ENCODE peak calls at places on chromosomes 6 and 20, in eight cellular contexts. E is HCT116, W is sigmoid colon, C is spleen, L is H1, N is transverse colon, J is upper lobe of left lung, F is GM23338. A is an unnamed sample. For H3K4me1, the result is how much of the 10 kb centered on the place peaks cover.

GRCh38 chr6:75201901-75202672 is 3.8 kb downstream of the COL12A1 start:
- DNase-seq in E (no peak), W (peak), C (peak), L (peak), N (peak), J (peak), F (peak), A (peak)

GRCh38 chr20:13255356-13255755 is 34.3 kb downstream of the ISM1 start:
- DNase-seq in E (no peak), W (no peak), C (no peak), L (no peak), N (no peak), J (no peak), F (no peak), A (no peak)

GRCh38 chr6:157556671-157557430 is 175.9 kb downstream of the ZDHHC14 start:
- DNase-seq in E (no peak), W (no peak), C (peak), L (no peak), N (peak), J (peak), F (no peak), A (no peak)

GRCh38 chr6:111972714-111973678 is 80.9 kb upstream of the CCN6 start:
- DNase-seq in E (no peak), W (peak), C (no peak), L (no peak), N (peak), J (no peak), F (peak), A (no peak)

GRCh38 chr20:41738584-41739193 is 120.5 kb upstream of the CHD6 start:
- DNase-seq in E (peak), W (no peak), C (no peak), L (peak), N (peak), J (no peak), F (peak), A (peak)

GRCh38 chr6:16049178-16049577 is 79.7 kb upstream of the MYLIP start:
- DNase-seq in E (no peak), W (no peak), C (no peak), L (no peak), N (no peak), J (no peak), F (no peak), A (no peak)

GRCh38 chr6:127932708-127933107 is 31.9 kb upstream of the THEMIS start:
- DNase-seq in E (no peak), W (no peak), C (no peak), L (no peak), N (no peak), J (no peak), F (peak), A (no peak)

GRCh38 chr20:44856442-44856841 is 29.1 kb upstream of the YWHAB start:
- DNase-seq in E (no peak), W (no peak), C (no peak), L (no peak), N (no peak), J (no peak), F (no peak), A (no peak)

GRCh38 chr6:168713839-168714238 is 272.9 kb downstream of the SMOC2 start:
- DNase-seq in E (peak), W (no peak), C (no peak), L (no peak), N (peak), J (no peak), F (peak), A (no peak)

GRCh38 chr20:59006167-59006863 is 739 bp downstream of the CTSZ start:
- DNase-seq in E (no peak), W (peak), C (peak), L (no peak), N (peak), J (peak), F (peak), A (no peak)

GRCh38 chr20:49387606-49387939 is 94.9 kb downstream of the KCNB1 start:
- DNase-seq in E (no peak), W (no peak), C (peak), L (no peak), N (no peak), J (no peak), F (no peak), A (no peak)

GRCh38 chr20:48058611-48059559 is 273.6 kb upstream of the SULF2 start:
- DNase-seq in E (no peak), W (no peak), C (no peak), L (no peak), N (no peak), J (peak), F (no peak), A (no peak)

GRCh38 chr20:38608188-38608587 is 6.6 kb downstream of the ARHGAP40 start:
- DNase-seq in E (no peak), W (no peak), C (no peak), L (no peak), N (no peak), J (no peak), F (peak), A (no peak)

GRCh38 chr20:10508060-10508459 is 73.0 kb downstream of the SLX4IP start:
- DNase-seq in E (peak), W (peak), C (no peak), L (no peak), N (peak), J (peak), F (no peak), A (no peak)

GRCh38 chr20:10603971-10604864 is 69.6 kb downstream of the JAG1 start:
- DNase-seq in E (peak), W (peak), C (no peak), L (no peak), N (peak), J (peak), F (no peak), A (peak)

GRCh38 chr6:91704531-91704930 is 1117.7 kb upstream of the MAP3K7 start:
- DNase-seq in E (no peak), W (no peak), C (no peak), L (no peak), N (no peak), J (no peak), F (no peak), A (no peak)

GRCh38 chr20:16533493-16533892 is 39.8 kb downstream of the KIF16B start:
- DNase-seq in E (no peak), W (no peak), C (no peak), L (no peak), N (no peak), J (no peak), F (no peak), A (no peak)

GRCh38 chr6:139433647-139434419 is 59.4 kb upstream of the CITED2 start:
- DNase-seq in E (no peak), W (no peak), C (no peak), L (no peak), N (peak), J (no peak), F (no peak), A (no peak)

GRCh38 chr6:132247381-132248159 is 153.7 kb downstream of the MOXD1 start:
- DNase-seq in E (no peak), W (no peak), C (no peak), L (no peak), N (no peak), J (no peak), F (no peak), A (no peak)

GRCh38 chr6:71396410-71396801 is 107.8 kb downstream of the OGFRL1 start:
- DNase-seq in E (no peak), W (no peak), C (no peak), L (no peak), N (no peak), J (no peak), F (no peak), A (no peak)
- H3K4me1 ChIP-seq in E (under half), W (half or more), C (under half), L (under half), N (under half), J (half or more), F (under half), A (under half)

DNA sequence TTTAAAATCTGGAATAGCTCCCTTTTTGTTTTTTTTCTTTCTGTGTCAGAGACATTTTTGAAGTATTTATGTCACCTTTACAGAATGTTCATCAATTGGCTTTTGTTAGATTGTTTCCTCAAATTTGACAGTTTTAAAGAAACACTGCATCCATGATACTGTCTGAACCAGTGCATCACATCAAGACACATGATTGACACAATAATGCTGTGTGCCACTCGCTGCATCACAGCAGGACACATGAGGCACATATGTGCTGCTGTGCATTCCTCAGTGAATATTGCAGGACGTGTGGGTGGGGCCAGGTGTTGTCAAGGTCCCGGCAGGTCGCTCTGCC is 37.4 kb downstream of the ERMARD start:
- DNase-seq in E (no peak), W (no peak), C (no peak), L (no peak), N (no peak), J (no peak), F (no peak), A (no peak)
- TF ChIP-seq POLR2AphosphoS5 in E (no peak), W (no peak), C (no peak), L (no peak), N (no peak), J (no peak), F (no peak), A (no peak)

GRCh38 chr6:2360126-2360525 is 114.7 kb upstream of the GMDS start:
- DNase-seq in E (no peak), W (no peak), C (no peak), L (no peak), N (no peak), J (no peak), F (no peak), A (no peak)
- H3K4me1 ChIP-seq in E (under half), W (under half), C (under half), L (under half), N (under half), J (under half), F (under half), A (under half)

GRCh38 chr6:146775227-146775626 is 176.5 kb downstream of the ADGB start:
- DNase-seq in E (no peak), W (no peak), C (no peak), L (no peak), N (no peak), J (no peak), F (peak), A (no peak)

GRCh38 chr6:146770275-146770964 is 171.6 kb downstream of the ADGB start:
- DNase-seq in E (no peak), W (no peak), C (no peak), L (no peak), N (no peak), J (no peak), F (no peak), A (no peak)

GRCh38 chr6:146768722-146769121 is 169.9 kb downstream of the ADGB start:
- DNase-seq in E (no peak), W (no peak), C (no peak), L (no peak), N (no peak), J (no peak), F (no peak), A (no peak)

GRCh38 chr6:146767632-146768031 is 168.9 kb downstream of the ADGB start:
- DNase-seq in E (no peak), W (no peak), C (no peak), L (no peak), N (no peak), J (no peak), F (no peak), A (no peak)

GRCh38 chr6:146770965-146771735 is 172.4 kb downstream of the ADGB start:
- DNase-seq in E (no peak), W (peak), C (peak), L (no peak), N (peak), J (peak), F (no peak), A (peak)
- TF ChIP-seq POLR2AphosphoS5 in E (no peak), W (peak), C (peak), L (no peak), N (no peak), J (peak), F (no peak), A (peak)

GRCh38 chr20:46088409-46089075 is 1.2 kb downstream of the NCOA5 start:
- DNase-seq in E (no peak), W (no peak), C (no peak), L (no peak), N (no peak), J (no peak), F (peak), A (no peak)

GRCh38 chr20:46090095-46090388 is 280 bp upstream of the NCOA5 start:
- DNase-seq in E (no peak), W (no peak), C (no peak), L (no peak), N (no peak), J (no peak), F (no peak), A (no peak)

GRCh38 chr20:46089338-46090094 is at the start of gene NCOA5:
- DNase-seq in E (peak), W (peak), C (peak), L (peak), N (peak), J (peak), F (peak), A (peak)

GRCh38 chr20:46087161-46087560 is 2.6 kb downstream of the NCOA5 start:
- DNase-seq in E (no peak), W (no peak), C (no peak), L (no peak), N (no peak), J (no peak), F (no peak), A (no peak)

DNA sequence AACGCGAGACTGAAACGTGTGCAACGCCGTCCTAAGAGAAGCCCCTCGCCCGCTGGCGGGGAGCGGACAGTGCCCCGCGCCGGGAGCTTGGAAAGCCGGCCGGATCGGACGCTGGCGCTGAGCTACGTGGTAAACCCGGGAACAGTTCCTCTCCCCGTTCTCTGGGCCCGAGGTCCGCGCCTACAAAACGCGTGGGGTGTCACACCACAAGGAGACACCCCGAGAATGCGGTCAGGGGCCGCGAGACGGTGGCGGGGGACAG is 755 bp downstream of the NCOA5 start:
- DNase-seq in E (no peak), W (no peak), C (no peak), L (no peak), N (no peak), J (no peak), F (peak), A (no peak)
- H3K4me1 ChIP-seq in E (under half), W (half or more), C (half or more), L (under half), N (half or more), J (half or more), F (under half), A (under half)

GRCh38 chr6:103855750-103856149 is 1004.0 kb downstream of the HACE1 start:
- DNase-seq in E (no peak), W (no peak), C (no peak), L (no peak), N (no peak), J (no peak), F (no peak), A (no peak)
- TF ChIP-seq POLR2AphosphoS5 in E (no peak), W (no peak), C (no peak), L (no peak), N (no peak), J (no peak), F (no peak), A (no peak)

DNA sequence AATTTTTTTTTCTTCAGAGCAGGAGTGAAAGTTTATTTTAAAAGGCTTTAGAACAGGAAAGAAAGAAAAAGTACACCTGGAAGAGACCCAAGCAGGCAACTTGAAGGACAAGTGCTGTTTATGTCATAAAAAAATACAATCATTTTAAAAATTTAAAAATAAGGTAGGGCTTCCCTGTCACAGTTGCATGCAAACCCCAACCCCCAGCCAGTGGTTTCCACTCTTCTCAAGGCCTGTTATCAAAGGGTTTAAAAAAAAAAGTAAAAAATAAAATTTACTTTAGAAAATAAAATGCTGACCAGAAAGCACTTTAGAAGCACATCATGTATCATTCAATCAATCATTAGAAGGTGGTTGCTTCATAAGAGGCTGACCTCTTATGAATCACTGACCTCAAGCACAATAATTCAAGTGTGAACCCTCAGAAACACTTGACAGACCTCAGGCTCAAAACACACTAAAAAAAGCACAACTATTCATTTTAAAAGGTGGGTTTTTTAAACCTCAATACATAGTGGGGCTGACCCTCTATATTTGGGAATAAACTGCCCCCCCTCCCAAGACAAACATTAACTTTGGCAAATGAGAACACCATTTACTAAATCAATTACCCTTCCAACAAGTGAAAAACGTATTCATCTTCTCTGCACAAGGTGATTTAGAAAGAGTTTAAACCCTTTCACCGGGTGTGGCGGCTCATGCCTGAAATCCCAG is 15.6 kb downstream of the ILRUN start:
- DNase-seq in E (peak), W (no peak), C (no peak), L (no peak), N (no peak), J (no peak), F (no peak), A (no peak)
- H3K4me1 ChIP-seq in E (under half), W (under half), C (half or more), L (under half), N (under half), J (under half), F (under half), A (under half)

GRCh38 chr6:6008648-6009421 is 2.1 kb upstream of the NRN1 start:
- DNase-seq in E (peak), W (peak), C (peak), L (peak), N (peak), J (peak), F (peak), A (no peak)

GRCh38 chr6:6006428-6007310 is at the start of gene NRN1:
- DNase-seq in E (no peak), W (no peak), C (no peak), L (peak), N (no peak), J (peak), F (peak), A (no peak)

GRCh38 chr6:6005467-6006427 is 978 bp downstream of the NRN1 start:
- DNase-seq in E (no peak), W (no peak), C (no peak), L (no peak), N (no peak), J (no peak), F (peak), A (no peak)

GRCh38 chr6:6008114-6008647 is 1.5 kb upstream of the NRN1 start:
- DNase-seq in E (no peak), W (no peak), C (no peak), L (no peak), N (no peak), J (no peak), F (no peak), A (no peak)

GRCh38 chr6:6007311-6008113 is 787 bp upstream of the NRN1 start:
- DNase-seq in E (no peak), W (no peak), C (peak), L (peak), N (no peak), J (peak), F (peak), A (no peak)
- TF ChIP-seq POLR2AphosphoS5 in E (no peak), W (no peak), C (peak), L (no peak), N (no peak), J (no peak), F (no peak), A (no peak)

DNA sequence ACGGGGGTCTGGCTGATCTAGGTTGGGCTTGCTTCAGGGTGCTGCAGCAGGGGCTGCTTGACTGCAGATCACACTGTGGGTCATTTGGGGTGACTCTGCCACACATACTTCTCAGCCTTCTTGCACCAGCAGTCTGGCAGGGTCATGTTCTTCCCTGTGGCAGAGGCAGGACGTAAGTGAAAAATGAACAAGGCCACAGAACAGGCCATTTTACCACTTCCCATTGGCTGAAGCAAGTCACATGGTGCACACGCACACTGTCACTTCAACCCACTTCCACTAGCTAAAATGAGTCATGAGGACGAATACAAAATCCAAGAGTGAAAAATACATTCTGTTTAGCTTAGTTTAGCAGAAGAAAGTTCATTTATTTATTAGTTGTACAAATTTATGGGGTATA is 168.6 kb upstream of the GGTLC1 start:
- DNase-seq in E (no peak), W (no peak), C (no peak), L (no peak), N (no peak), J (no peak), F (no peak), A (no peak)
- H3K4me1 ChIP-seq in E (under half), W (under half), C (under half), L (under half), N (under half), J (under half), F (under half), A (under half)

DNA sequence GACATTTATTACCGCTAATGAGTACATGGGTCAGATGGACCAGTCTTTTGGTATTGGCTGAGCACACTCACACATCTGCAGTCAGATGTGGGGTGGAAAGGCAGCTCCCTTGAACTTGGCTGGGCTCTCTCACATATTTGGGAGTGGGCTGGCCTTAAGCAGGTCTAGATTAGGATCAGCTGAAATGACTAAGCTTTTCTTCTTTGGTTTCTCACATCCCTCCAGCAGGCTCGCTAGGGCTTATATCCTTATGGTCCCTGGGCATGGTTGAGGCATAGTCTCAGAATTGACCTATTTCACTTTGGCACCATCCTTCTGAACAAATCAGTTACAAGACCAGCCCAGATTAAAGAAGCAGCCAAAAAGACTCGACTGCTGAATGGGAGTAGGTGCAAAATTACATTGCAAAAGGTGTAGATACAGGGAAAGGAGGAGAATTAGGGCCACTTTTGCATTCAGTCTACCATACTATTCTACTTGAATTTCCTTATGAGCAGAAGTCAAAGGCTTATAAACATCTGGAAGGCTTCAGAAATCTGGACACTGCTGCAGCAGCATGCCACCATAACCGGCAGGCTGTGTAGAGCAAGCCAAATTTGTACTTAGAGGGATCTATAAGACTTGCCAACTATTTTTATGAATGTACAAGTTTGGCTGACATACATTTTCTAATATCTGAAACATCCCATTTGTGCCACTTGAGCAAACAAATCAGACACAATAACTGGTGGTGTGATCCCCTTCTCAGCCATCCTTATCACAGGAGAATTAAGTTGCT is 14.2 kb upstream of the PLCB1 start:
- DNase-seq in E (no peak), W (no peak), C (no peak), L (no peak), N (no peak), J (no peak), F (no peak), A (no peak)
- TF ChIP-seq POLR2AphosphoS5 in E (no peak), W (peak), C (no peak), L (no peak), N (no peak), J (no peak), F (no peak), A (no peak)

A was measured in breast epithelium.